ENCODE peak calls at places on chromosomes 5 and 9, in four cellular contexts. L, T, M and H are unnamed samples.

GRCh38 chr9:34430843-34431437 is 27.4 kb downstream of the FAM219A start:
- DNase-seq in L (peak), T (peak), M (no peak), H (peak)

GRCh38 chr5:143506881-143507552 is 103.5 kb upstream of the NR3C1 start:
- DNase-seq in L (peak), T (no peak), M (no peak), H (peak)

GRCh38 chr9:94156549-94157407 is 72.5 kb downstream of the PTPDC1 start:
- DNase-seq in L (no peak), T (peak), M (no peak), H (peak)

GRCh38 chr5:34053133-34053532 is 10.1 kb upstream of the C1QTNF3 start:
- DNase-seq in L (peak), T (no peak), M (no peak), H (peak)

GRCh38 chr9:128819716-128820664 is 1.7 kb downstream of the ENDOG start:
- DNase-seq in L (no peak), T (peak), M (no peak), H (no peak)

GRCh38 chr5:59038169-59039002 is 455.5 kb downstream of the RAB3C start:
- DNase-seq in L (no peak), T (no peak), M (no peak), H (no peak)

GRCh38 chr5:93570294-93571110 is 10.5 kb downstream of the NR2F1-AS1 start:
- DNase-seq in L (no peak), T (peak), M (peak), H (no peak)

GRCh38 chr5:54296386-54296785 is 14.0 kb downstream of the ARL15 start:
- DNase-seq in L (no peak), T (no peak), M (no peak), H (no peak)

GRCh38 chr9:4792054-4792571 is 631 bp upstream of the RCL1 start:
- DNase-seq in L (no peak), T (no peak), M (no peak), H (no peak)

GRCh38 chr5:107359033-107359915 is 311.5 kb downstream of the EFNA5 start:
- DNase-seq in L (no peak), T (no peak), M (no peak), H (no peak)

GRCh38 chr5:41721521-41721920 is 148.7 kb downstream of the OXCT1 start:
- DNase-seq in L (no peak), T (no peak), M (no peak), H (no peak)

GRCh38 chr5:10534491-10535236 is 29.2 kb upstream of the ANKRD33B start:
- DNase-seq in L (no peak), T (no peak), M (no peak), H (no peak)

GRCh38 chr5:167608708-167609272 is 682.7 kb upstream of the WWC1 start:
- DNase-seq in L (peak), T (no peak), M (no peak), H (peak)

GRCh38 chr5:40991168-40991980 is 79.8 kb downstream of the MROH2B start:
- DNase-seq in L (no peak), T (no peak), M (no peak), H (no peak)

GRCh38 chr9:119071636-119072035 is 297.6 kb downstream of the BRINP1 start:
- DNase-seq in L (no peak), T (no peak), M (no peak), H (no peak)

GRCh38 chr9:135456436-135457104 is 23.0 kb upstream of the PPP1R26 start:
- DNase-seq in L (no peak), T (no peak), M (no peak), H (no peak)

GRCh38 chr5:104071887-104072286 is 509.3 kb upstream of the NUDT12 start:
- DNase-seq in L (no peak), T (no peak), M (no peak), H (no peak)

GRCh38 chr9:72983512-72984021 is 30.7 kb upstream of the ALDH1A1 start:
- DNase-seq in L (no peak), T (no peak), M (no peak), H (no peak)

GRCh38 chr5:6572825-6573380 is 59.9 kb downstream of the NSUN2 start:
- DNase-seq in L (no peak), T (no peak), M (no peak), H (no peak)

GRCh38 chr9:72465602-72466001 is 55.8 kb upstream of the TMC1 start:
- DNase-seq in L (peak), T (no peak), M (no peak), H (no peak)

GRCh38 chr5:59956130-59956773 is 62.7 kb upstream of the PDE4D start:
- DNase-seq in L (no peak), T (no peak), M (no peak), H (no peak)

GRCh38 chr5:16461782-16462181 is 3.8 kb downstream of the ZNF622 start:
- DNase-seq in L (no peak), T (no peak), M (no peak), H (no peak)

GRCh38 chr5:997001-997474 is 11.6 kb upstream of the NKD2 start:
- DNase-seq in L (no peak), T (no peak), M (no peak), H (no peak)

GRCh38 chr5:16437974-16438373 is 27.6 kb downstream of the ZNF622 start:
- DNase-seq in L (no peak), T (no peak), M (no peak), H (peak)

GRCh38 chr9:137305788-137306545 is 3.9 kb upstream of the NRARP start:
- DNase-seq in L (no peak), T (peak), M (peak), H (no peak)

GRCh38 chr9:98149422-98149821 is 30.4 kb upstream of the TRIM14 start:
- DNase-seq in L (no peak), T (no peak), M (no peak), H (no peak)

GRCh38 chr5:146466521-146467349 is 19.6 kb downstream of the TCERG1 start:
- DNase-seq in L (no peak), T (no peak), M (no peak), H (peak)

GRCh38 chr9:23825143-23825531 is 903 bp downstream of the ELAVL2 start:
- DNase-seq in L (no peak), T (no peak), M (no peak), H (no peak)

GRCh38 chr5:141841781-141842180 is 36.4 kb downstream of the PCDH1 start:
- DNase-seq in L (no peak), T (no peak), M (no peak), H (no peak)

DNA sequence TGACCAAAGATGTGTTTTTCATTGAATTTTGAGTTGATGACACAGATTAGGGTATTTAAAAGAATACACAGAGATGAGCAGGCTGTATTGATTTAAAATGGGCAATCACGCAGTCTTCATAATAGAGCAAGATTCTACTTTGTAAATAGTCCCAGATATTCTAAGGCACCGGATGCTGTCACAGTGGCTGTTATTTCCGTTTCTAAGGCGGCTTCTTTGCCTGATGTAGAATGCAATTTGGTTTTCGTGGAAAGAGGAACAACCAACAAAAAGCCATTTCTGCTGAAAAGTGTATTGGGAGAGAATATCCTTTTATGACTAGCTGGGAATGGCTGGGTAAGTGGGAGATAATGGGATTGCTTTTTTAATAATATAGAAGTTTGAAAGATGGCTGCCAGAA is 17.5 kb downstream of the PRKACG start:
- DNase-seq in L (no peak), T (no peak), M (no peak), H (no peak)
- H3K27ac ChIP-seq in L (no peak), T (no peak), M (peak), H (no peak)

DNA sequence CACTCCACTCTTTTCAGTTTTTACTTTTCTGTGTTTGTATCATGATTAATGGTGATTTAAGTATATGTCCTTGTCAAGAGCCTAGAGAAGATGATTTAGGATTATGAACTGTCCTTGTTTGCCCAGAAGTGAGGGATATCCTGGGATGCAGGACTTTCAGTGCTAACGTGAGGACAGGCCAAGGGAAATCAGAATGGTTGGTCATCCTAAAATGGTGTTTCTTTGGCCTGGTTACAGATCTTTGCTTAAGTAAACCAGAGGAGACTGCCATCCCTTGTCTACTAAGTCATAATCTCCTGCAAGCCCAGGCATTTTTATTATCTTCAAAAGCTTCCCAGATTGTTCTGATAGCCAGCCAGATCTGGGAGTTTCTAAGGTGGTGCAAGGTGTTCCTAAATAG is 22.3 kb upstream of the DPYSL3 start:
- DNase-seq in L (no peak), T (no peak), M (no peak), H (no peak)
- H3K27ac ChIP-seq in L (no peak), T (no peak), M (no peak), H (no peak)

DNA sequence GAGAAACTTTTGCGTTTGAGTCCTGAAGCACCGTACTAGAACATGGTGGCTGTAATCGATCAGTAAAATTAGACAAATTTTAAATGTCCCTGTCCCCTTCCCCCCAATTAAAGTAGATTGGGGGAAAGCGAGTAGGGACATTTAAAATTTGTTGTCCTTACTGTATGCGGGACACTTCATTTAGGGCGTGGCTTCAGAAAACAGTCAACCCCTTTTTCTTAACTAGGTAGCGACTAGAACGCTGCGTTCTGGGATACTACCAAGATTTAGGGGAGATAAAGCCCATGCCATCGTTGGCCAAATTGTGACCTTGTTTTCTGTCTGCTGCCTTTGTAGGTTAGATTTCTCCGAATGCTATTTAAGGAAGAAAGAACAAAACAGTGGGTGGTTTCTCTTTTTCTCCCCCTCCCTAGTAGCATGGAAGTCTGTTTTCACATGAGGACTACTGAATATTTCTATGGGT is 1.2 kb downstream of the CKS2 start:
- DNase-seq in L (no peak), T (no peak), M (no peak), H (no peak)
- H3K27ac ChIP-seq in L (peak), T (no peak), M (peak), H (no peak)

GRCh38 chr9:115635680-115636383 is 517.8 kb upstream of the PAPPA start:
- DNase-seq in L (no peak), T (no peak), M (no peak), H (no peak)

GRCh38 chr9:115637661-115638060 is 515.9 kb upstream of the PAPPA start:
- DNase-seq in L (no peak), T (no peak), M (no peak), H (no peak)

GRCh38 chr9:115630126-115630840 is 512.3 kb upstream of the TNC start:
- DNase-seq in L (no peak), T (no peak), M (no peak), H (no peak)

GRCh38 chr9:115636596-115636995 is 517.0 kb upstream of the PAPPA start:
- DNase-seq in L (peak), T (no peak), M (no peak), H (no peak)

DNA sequence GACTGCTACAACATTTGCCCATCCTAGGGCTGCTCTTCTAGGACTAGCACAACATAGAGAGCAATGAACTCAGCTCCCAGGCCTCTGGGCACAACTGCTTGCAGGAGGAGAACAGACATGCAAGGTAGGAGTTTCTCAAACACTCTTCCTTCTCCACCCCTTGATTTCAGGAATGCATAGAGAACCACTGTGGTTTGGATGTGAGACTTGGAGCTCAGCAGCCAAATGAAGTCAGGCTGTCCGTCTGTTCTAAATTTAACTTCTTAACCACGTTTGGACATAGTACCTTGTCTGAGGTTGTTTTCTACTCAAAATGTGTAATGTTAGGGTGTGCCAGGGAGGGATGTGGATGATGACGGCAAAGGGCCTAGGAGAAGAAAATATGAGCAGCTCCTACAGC is 515.1 kb upstream of the TNC start:
- DNase-seq in L (no peak), T (no peak), M (no peak), H (no peak)
- H3K27ac ChIP-seq in L (no peak), T (no peak), M (no peak), H (no peak)

GRCh38 chr9:37656936-37657335 is 6.2 kb downstream of the FRMPD1 start:
- DNase-seq in L (no peak), T (no peak), M (no peak), H (no peak)

GRCh38 chr9:37650299-37650872 is 368 bp upstream of the FRMPD1 start:
- DNase-seq in L (no peak), T (no peak), M (no peak), H (no peak)

GRCh38 chr9:37650873-37651768 is at the start of gene FRMPD1:
- DNase-seq in L (no peak), T (peak), M (peak), H (peak)

DNA sequence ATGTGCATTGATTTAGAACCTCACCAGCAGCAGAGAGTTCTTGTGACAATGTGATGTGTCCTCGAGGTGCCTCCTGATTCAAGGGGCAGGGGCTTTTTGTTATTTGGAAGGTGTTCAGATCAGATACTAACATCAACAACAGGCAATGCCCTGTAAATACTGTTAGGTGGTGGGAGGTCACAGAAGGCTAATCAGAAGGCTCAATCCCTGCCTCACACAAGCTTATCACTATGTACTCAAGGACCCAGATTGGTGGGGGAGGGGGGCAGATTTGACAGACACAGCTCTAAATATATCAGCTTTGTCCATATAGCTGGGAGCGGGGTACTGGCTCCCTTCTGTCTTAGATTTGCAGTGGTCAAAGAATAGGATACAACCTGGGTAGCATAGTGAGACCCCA is 2.6 kb downstream of the FRMPD1 start:
- DNase-seq in L (no peak), T (no peak), M (no peak), H (no peak)
- H3K27ac ChIP-seq in L (no peak), T (no peak), M (no peak), H (no peak)

GRCh38 chr9:17011870-17012269 is 123.0 kb upstream of the CNTLN start:
- DNase-seq in L (no peak), T (no peak), M (no peak), H (no peak)
- H3K27ac ChIP-seq in L (no peak), T (no peak), M (no peak), H (no peak)

GRCh38 chr9:6214903-6215302 is 704 bp upstream of the IL33 start:
- DNase-seq in L (no peak), T (no peak), M (no peak), H (no peak)
- H3K27ac ChIP-seq in L (no peak), T (no peak), M (no peak), H (no peak)